ENCODE peak calls at places on chromosomes 1 and 21, in six cellular contexts. One of them, this sample, is unnamed.

GRCh38 chr1:9052272-9053049 is 17.0 kb downstream of the SLC2A5 start:
- DNase-seq in activated B cell treated with CpG ODN at 0.5 μM for 24 hours: no peak
- DNase-seq in COLO829: no peak
- DNase-seq in cardiac fibroblast: no peak
- DNase-seq in AML-193: no peak
- DNase-seq in GM12891: no peak
- DNase-seq in this sample: no peak

GRCh38 chr1:88998716-88999115 is 6.3 kb upstream of the KYAT3 start:
- DNase-seq in activated B cell treated with CpG ODN at 0.5 μM for 24 hours: no peak
- DNase-seq in COLO829: peak
- DNase-seq in cardiac fibroblast: peak
- DNase-seq in AML-193: peak
- DNase-seq in GM12891: no peak
- DNase-seq in this sample: no peak

GRCh38 chr1:67458663-67459062 is 28.5 kb upstream of the SERBP1 start:
- DNase-seq in activated B cell treated with CpG ODN at 0.5 μM for 24 hours: no peak
- DNase-seq in COLO829: no peak
- DNase-seq in cardiac fibroblast: no peak
- DNase-seq in AML-193: no peak
- DNase-seq in GM12891: no peak
- DNase-seq in this sample: no peak

GRCh38 chr1:85116856-85117255 is 68.6 kb upstream of the MCOLN3 start:
- DNase-seq in activated B cell treated with CpG ODN at 0.5 μM for 24 hours: no peak
- DNase-seq in COLO829: no peak
- DNase-seq in cardiac fibroblast: no peak
- DNase-seq in AML-193: peak
- DNase-seq in GM12891: no peak
- DNase-seq in this sample: no peak

GRCh38 chr1:2258996-2259395 is 30.9 kb downstream of the SKI start:
- DNase-seq in activated B cell treated with CpG ODN at 0.5 μM for 24 hours: no peak
- DNase-seq in COLO829: no peak
- DNase-seq in cardiac fibroblast: no peak
- DNase-seq in AML-193: no peak
- DNase-seq in GM12891: no peak
- DNase-seq in this sample: no peak

GRCh38 chr1:97277891-97278662 is 556.5 kb downstream of the PTBP2 start:
- DNase-seq in activated B cell treated with CpG ODN at 0.5 μM for 24 hours: no peak
- DNase-seq in COLO829: peak
- DNase-seq in cardiac fibroblast: peak
- DNase-seq in AML-193: no peak
- DNase-seq in GM12891: no peak
- DNase-seq in this sample: no peak

GRCh38 chr21:14737278-14737677 is 191.2 kb upstream of the SAMSN1 start:
- DNase-seq in activated B cell treated with CpG ODN at 0.5 μM for 24 hours: no peak
- DNase-seq in COLO829: no peak
- DNase-seq in cardiac fibroblast: no peak
- DNase-seq in AML-193: peak
- DNase-seq in GM12891: no peak
- DNase-seq in this sample: no peak

GRCh38 chr1:53619088-53619810 is 119.7 kb downstream of the GLIS1 start:
- DNase-seq in activated B cell treated with CpG ODN at 0.5 μM for 24 hours: no peak
- DNase-seq in COLO829: no peak
- DNase-seq in cardiac fibroblast: no peak
- DNase-seq in AML-193: no peak
- DNase-seq in GM12891: no peak
- DNase-seq in this sample: no peak

GRCh38 chr1:87331319-87332269 is 2.9 kb downstream of the LMO4 start:
- DNase-seq in activated B cell treated with CpG ODN at 0.5 μM for 24 hours: peak
- DNase-seq in COLO829: no peak
- DNase-seq in cardiac fibroblast: peak
- DNase-seq in AML-193: no peak
- DNase-seq in GM12891: no peak
- DNase-seq in this sample: peak

GRCh38 chr1:206714331-206715058 is 29.8 kb downstream of the MAPKAPK2 start:
- DNase-seq in activated B cell treated with CpG ODN at 0.5 μM for 24 hours: no peak
- DNase-seq in COLO829: no peak
- DNase-seq in cardiac fibroblast: no peak
- DNase-seq in AML-193: no peak
- DNase-seq in GM12891: no peak
- DNase-seq in this sample: no peak

GRCh38 chr1:43454270-43455011 is 710 bp upstream of the HYI start:
- DNase-seq in activated B cell treated with CpG ODN at 0.5 μM for 24 hours: no peak
- DNase-seq in COLO829: peak
- DNase-seq in cardiac fibroblast: peak
- DNase-seq in AML-193: peak
- DNase-seq in GM12891: peak
- DNase-seq in this sample: no peak

GRCh38 chr21:39664586-39664985 is 51.8 kb downstream of the B3GALT5 start:
- DNase-seq in activated B cell treated with CpG ODN at 0.5 μM for 24 hours: no peak
- DNase-seq in COLO829: no peak
- DNase-seq in cardiac fibroblast: no peak
- DNase-seq in AML-193: no peak
- DNase-seq in GM12891: no peak
- DNase-seq in this sample: no peak

GRCh38 chr1:23875382-23875781 is 7.3 kb upstream of the FUCA1 start:
- DNase-seq in activated B cell treated with CpG ODN at 0.5 μM for 24 hours: no peak
- DNase-seq in COLO829: no peak
- DNase-seq in cardiac fibroblast: no peak
- DNase-seq in AML-193: no peak
- DNase-seq in GM12891: no peak
- DNase-seq in this sample: no peak

GRCh38 chr1:234956821-234957329 is 171.8 kb downstream of the TOMM20 start:
- DNase-seq in activated B cell treated with CpG ODN at 0.5 μM for 24 hours: no peak
- DNase-seq in COLO829: no peak
- DNase-seq in cardiac fibroblast: no peak
- DNase-seq in AML-193: no peak
- DNase-seq in GM12891: no peak
- DNase-seq in this sample: no peak

GRCh38 chr21:44892536-44893277 is 19.2 kb upstream of the PTTG1IP start:
- DNase-seq in activated B cell treated with CpG ODN at 0.5 μM for 24 hours: peak
- DNase-seq in COLO829: no peak
- DNase-seq in cardiac fibroblast: peak
- DNase-seq in AML-193: peak
- DNase-seq in GM12891: peak
- DNase-seq in this sample: no peak

GRCh38 chr1:39061951-39062350 is 35.8 kb downstream of the NDUFS5 start:
- DNase-seq in activated B cell treated with CpG ODN at 0.5 μM for 24 hours: no peak
- DNase-seq in COLO829: no peak
- DNase-seq in cardiac fibroblast: peak
- DNase-seq in AML-193: no peak
- DNase-seq in GM12891: no peak
- DNase-seq in this sample: no peak

GRCh38 chr21:41627428-41627827 is 119.5 kb upstream of the TMPRSS2 start:
- DNase-seq in activated B cell treated with CpG ODN at 0.5 μM for 24 hours: no peak
- DNase-seq in COLO829: no peak
- DNase-seq in cardiac fibroblast: peak
- DNase-seq in AML-193: no peak
- DNase-seq in GM12891: no peak
- DNase-seq in this sample: no peak

GRCh38 chr1:12436817-12437599 is 181.0 kb downstream of the DHRS3 start:
- DNase-seq in activated B cell treated with CpG ODN at 0.5 μM for 24 hours: no peak
- DNase-seq in COLO829: no peak
- DNase-seq in cardiac fibroblast: peak
- DNase-seq in AML-193: no peak
- DNase-seq in GM12891: no peak
- DNase-seq in this sample: no peak

GRCh38 chr1:184482113-184482512 is 95.3 kb downstream of the C1orf21 start:
- DNase-seq in activated B cell treated with CpG ODN at 0.5 μM for 24 hours: no peak
- DNase-seq in COLO829: no peak
- DNase-seq in cardiac fibroblast: peak
- DNase-seq in AML-193: no peak
- DNase-seq in GM12891: no peak
- DNase-seq in this sample: no peak

GRCh38 chr1:111719561-111720239 is 19.5 kb downstream of the INKA2 start:
- DNase-seq in activated B cell treated with CpG ODN at 0.5 μM for 24 hours: no peak
- DNase-seq in COLO829: no peak
- DNase-seq in cardiac fibroblast: peak
- DNase-seq in AML-193: no peak
- DNase-seq in GM12891: no peak
- DNase-seq in this sample: no peak

GRCh38 chr1:25530348-25531081 is 12.9 kb upstream of the LDLRAP1 start:
- DNase-seq in activated B cell treated with CpG ODN at 0.5 μM for 24 hours: no peak
- DNase-seq in COLO829: no peak
- DNase-seq in cardiac fibroblast: no peak
- DNase-seq in AML-193: no peak
- DNase-seq in GM12891: no peak
- DNase-seq in this sample: no peak

GRCh38 chr1:24541711-24542346 is 14.1 kb upstream of the NCMAP start:
- DNase-seq in activated B cell treated with CpG ODN at 0.5 μM for 24 hours: no peak
- DNase-seq in COLO829: no peak
- DNase-seq in cardiac fibroblast: no peak
- DNase-seq in AML-193: peak
- DNase-seq in GM12891: no peak
- DNase-seq in this sample: no peak

GRCh38 chr1:185474440-185475149 is 157.6 kb upstream of the IVNS1ABP start:
- DNase-seq in activated B cell treated with CpG ODN at 0.5 μM for 24 hours: no peak
- DNase-seq in COLO829: no peak
- DNase-seq in cardiac fibroblast: no peak
- DNase-seq in AML-193: no peak
- DNase-seq in GM12891: no peak
- DNase-seq in this sample: no peak

GRCh38 chr1:161238039-161238473 is at the start of gene NR1I3:
- DNase-seq in activated B cell treated with CpG ODN at 0.5 μM for 24 hours: no peak
- DNase-seq in COLO829: no peak
- DNase-seq in cardiac fibroblast: no peak
- DNase-seq in AML-193: no peak
- DNase-seq in GM12891: no peak
- DNase-seq in this sample: no peak

GRCh38 chr21:45276620-45277019 is 11.1 kb downstream of the POFUT2 start:
- DNase-seq in activated B cell treated with CpG ODN at 0.5 μM for 24 hours: no peak
- DNase-seq in COLO829: no peak
- DNase-seq in cardiac fibroblast: no peak
- DNase-seq in AML-193: no peak
- DNase-seq in GM12891: no peak
- DNase-seq in this sample: no peak

GRCh38 chr1:159929155-159930051 is 4.1 kb upstream of the TAGLN2 start:
- DNase-seq in activated B cell treated with CpG ODN at 0.5 μM for 24 hours: no peak
- DNase-seq in COLO829: no peak
- DNase-seq in cardiac fibroblast: no peak
- DNase-seq in AML-193: no peak
- DNase-seq in GM12891: no peak
- DNase-seq in this sample: no peak

This sample was measured in 8988T.